ENCODE peak calls at places on chromosomes 16 and 17, in ten cellular contexts. One of them, this sample, is unnamed.

GRCh38 chr17:614637-615546 is 99.7 kb downstream of the VPS53 start:
- DNase-seq in AG04450: no peak
- DNase-seq in AG09309: no peak
- DNase-seq in activated T-helper 9 cell treated with anti-CD3 and anti-CD28 coated beads, Interleukin-2, amount 50 U/mL, for 16 hours: no peak
- DNase-seq in kidney tubule cell: peak
- DNase-seq in cardiac fibroblast: no peak
- DNase-seq in ureter: no peak
- DNase-seq in left cardiac atrium: no peak
- DNase-seq in T-cell: no peak
- DNase-seq in erythroblast: peak
- DNase-seq in this sample: no peak

GRCh38 chr16:425740-426114 is 278 bp downstream of the RAB11FIP3 start:
- DNase-seq in AG04450: no peak
- DNase-seq in AG09309: no peak
- DNase-seq in activated T-helper 9 cell treated with anti-CD3 and anti-CD28 coated beads, Interleukin-2, amount 50 U/mL, for 16 hours: peak
- DNase-seq in kidney tubule cell: no peak
- DNase-seq in cardiac fibroblast: no peak
- DNase-seq in ureter: no peak
- DNase-seq in left cardiac atrium: no peak
- DNase-seq in T-cell: no peak
- DNase-seq in erythroblast: no peak
- DNase-seq in this sample: no peak

GRCh38 chr17:55584055-55584685 is 72.9 kb upstream of the SMIM36 start:
- DNase-seq in AG04450: no peak
- DNase-seq in AG09309: no peak
- DNase-seq in activated T-helper 9 cell treated with anti-CD3 and anti-CD28 coated beads, Interleukin-2, amount 50 U/mL, for 16 hours: no peak
- DNase-seq in kidney tubule cell: peak
- DNase-seq in cardiac fibroblast: peak
- DNase-seq in ureter: no peak
- DNase-seq in left cardiac atrium: no peak
- DNase-seq in T-cell: no peak
- DNase-seq in erythroblast: no peak
- DNase-seq in this sample: no peak

GRCh38 chr16:81424761-81425160 is 19.8 kb upstream of the CMIP start:
- DNase-seq in AG04450: no peak
- DNase-seq in AG09309: no peak
- DNase-seq in activated T-helper 9 cell treated with anti-CD3 and anti-CD28 coated beads, Interleukin-2, amount 50 U/mL, for 16 hours: no peak
- DNase-seq in kidney tubule cell: peak
- DNase-seq in cardiac fibroblast: no peak
- DNase-seq in ureter: no peak
- DNase-seq in left cardiac atrium: no peak
- DNase-seq in T-cell: no peak
- DNase-seq in erythroblast: no peak
- DNase-seq in this sample: no peak

GRCh38 chr16:46850619-46851555 is 19.9 kb upstream of the C16orf87 start:
- DNase-seq in AG04450: no peak
- DNase-seq in AG09309: no peak
- DNase-seq in activated T-helper 9 cell treated with anti-CD3 and anti-CD28 coated beads, Interleukin-2, amount 50 U/mL, for 16 hours: no peak
- DNase-seq in kidney tubule cell: no peak
- DNase-seq in cardiac fibroblast: no peak
- DNase-seq in ureter: no peak
- DNase-seq in left cardiac atrium: no peak
- DNase-seq in T-cell: no peak
- DNase-seq in erythroblast: no peak
- DNase-seq in this sample: no peak

GRCh38 chr16:10465821-10466220 is 80.0 kb downstream of the ATF7IP2 start:
- DNase-seq in AG04450: no peak
- DNase-seq in AG09309: no peak
- DNase-seq in activated T-helper 9 cell treated with anti-CD3 and anti-CD28 coated beads, Interleukin-2, amount 50 U/mL, for 16 hours: no peak
- DNase-seq in kidney tubule cell: no peak
- DNase-seq in cardiac fibroblast: no peak
- DNase-seq in ureter: no peak
- DNase-seq in left cardiac atrium: no peak
- DNase-seq in T-cell: no peak
- DNase-seq in erythroblast: no peak
- DNase-seq in this sample: no peak

GRCh38 chr17:46003907-46004748 is 5.1 kb downstream of the STH start:
- DNase-seq in AG04450: no peak
- DNase-seq in AG09309: no peak
- DNase-seq in activated T-helper 9 cell treated with anti-CD3 and anti-CD28 coated beads, Interleukin-2, amount 50 U/mL, for 16 hours: no peak
- DNase-seq in kidney tubule cell: no peak
- DNase-seq in cardiac fibroblast: peak
- DNase-seq in ureter: no peak
- DNase-seq in left cardiac atrium: peak
- DNase-seq in T-cell: no peak
- DNase-seq in erythroblast: no peak
- DNase-seq in this sample: peak

GRCh38 chr17:357634-358033 is 5.0 kb upstream of the RPH3AL start:
- DNase-seq in AG04450: no peak
- DNase-seq in AG09309: no peak
- DNase-seq in activated T-helper 9 cell treated with anti-CD3 and anti-CD28 coated beads, Interleukin-2, amount 50 U/mL, for 16 hours: no peak
- DNase-seq in kidney tubule cell: no peak
- DNase-seq in cardiac fibroblast: no peak
- DNase-seq in ureter: no peak
- DNase-seq in left cardiac atrium: no peak
- DNase-seq in T-cell: no peak
- DNase-seq in erythroblast: no peak
- DNase-seq in this sample: peak

GRCh38 chr17:29181226-29181625 is 1.0 kb upstream of the MYO18A start:
- DNase-seq in AG04450: no peak
- DNase-seq in AG09309: no peak
- DNase-seq in activated T-helper 9 cell treated with anti-CD3 and anti-CD28 coated beads, Interleukin-2, amount 50 U/mL, for 16 hours: no peak
- DNase-seq in kidney tubule cell: no peak
- DNase-seq in cardiac fibroblast: no peak
- DNase-seq in ureter: no peak
- DNase-seq in left cardiac atrium: no peak
- DNase-seq in T-cell: no peak
- DNase-seq in erythroblast: no peak
- DNase-seq in this sample: peak

GRCh38 chr17:47240806-47241205 is 12.8 kb upstream of the ITGB3 start:
- DNase-seq in AG04450: no peak
- DNase-seq in AG09309: no peak
- DNase-seq in activated T-helper 9 cell treated with anti-CD3 and anti-CD28 coated beads, Interleukin-2, amount 50 U/mL, for 16 hours: no peak
- DNase-seq in kidney tubule cell: no peak
- DNase-seq in cardiac fibroblast: no peak
- DNase-seq in ureter: no peak
- DNase-seq in left cardiac atrium: no peak
- DNase-seq in T-cell: no peak
- DNase-seq in erythroblast: no peak
- DNase-seq in this sample: no peak

GRCh38 chr17:31825961-31826691 is 32.9 kb downstream of the COPRS start:
- DNase-seq in AG04450: no peak
- DNase-seq in AG09309: no peak
- DNase-seq in activated T-helper 9 cell treated with anti-CD3 and anti-CD28 coated beads, Interleukin-2, amount 50 U/mL, for 16 hours: no peak
- DNase-seq in kidney tubule cell: peak
- DNase-seq in cardiac fibroblast: peak
- DNase-seq in ureter: no peak
- DNase-seq in left cardiac atrium: no peak
- DNase-seq in T-cell: no peak
- DNase-seq in erythroblast: no peak
- DNase-seq in this sample: peak

GRCh38 chr16:56345406-56346050 is 79.8 kb downstream of the AMFR start:
- DNase-seq in AG04450: no peak
- DNase-seq in AG09309: no peak
- DNase-seq in activated T-helper 9 cell treated with anti-CD3 and anti-CD28 coated beads, Interleukin-2, amount 50 U/mL, for 16 hours: no peak
- DNase-seq in kidney tubule cell: no peak
- DNase-seq in cardiac fibroblast: no peak
- DNase-seq in ureter: no peak
- DNase-seq in left cardiac atrium: peak
- DNase-seq in T-cell: no peak
- DNase-seq in erythroblast: no peak
- DNase-seq in this sample: peak

GRCh38 chr17:302300-302698 is 50.3 kb downstream of the RPH3AL start:
- DNase-seq in AG04450: no peak
- DNase-seq in AG09309: no peak
- DNase-seq in activated T-helper 9 cell treated with anti-CD3 and anti-CD28 coated beads, Interleukin-2, amount 50 U/mL, for 16 hours: no peak
- DNase-seq in kidney tubule cell: no peak
- DNase-seq in cardiac fibroblast: no peak
- DNase-seq in ureter: no peak
- DNase-seq in left cardiac atrium: peak
- DNase-seq in T-cell: no peak
- DNase-seq in erythroblast: no peak
- DNase-seq in this sample: no peak

GRCh38 chr16:80084163-80084562 is 456.6 kb upstream of the DYNLRB2 start:
- DNase-seq in AG04450: no peak
- DNase-seq in AG09309: no peak
- DNase-seq in activated T-helper 9 cell treated with anti-CD3 and anti-CD28 coated beads, Interleukin-2, amount 50 U/mL, for 16 hours: no peak
- DNase-seq in kidney tubule cell: no peak
- DNase-seq in cardiac fibroblast: peak
- DNase-seq in ureter: no peak
- DNase-seq in left cardiac atrium: no peak
- DNase-seq in T-cell: no peak
- DNase-seq in erythroblast: no peak
- DNase-seq in this sample: no peak

GRCh38 chr17:79984045-79984840 is 51.4 kb downstream of the TBC1D16 start:
- DNase-seq in AG04450: no peak
- DNase-seq in AG09309: no peak
- DNase-seq in activated T-helper 9 cell treated with anti-CD3 and anti-CD28 coated beads, Interleukin-2, amount 50 U/mL, for 16 hours: no peak
- DNase-seq in kidney tubule cell: no peak
- DNase-seq in cardiac fibroblast: no peak
- DNase-seq in ureter: no peak
- DNase-seq in left cardiac atrium: no peak
- DNase-seq in T-cell: no peak
- DNase-seq in erythroblast: no peak
- DNase-seq in this sample: peak

GRCh38 chr17:41338961-41339485 is 11.6 kb downstream of the KRT33A start:
- DNase-seq in AG04450: no peak
- DNase-seq in AG09309: no peak
- DNase-seq in activated T-helper 9 cell treated with anti-CD3 and anti-CD28 coated beads, Interleukin-2, amount 50 U/mL, for 16 hours: no peak
- DNase-seq in kidney tubule cell: peak
- DNase-seq in cardiac fibroblast: peak
- DNase-seq in ureter: peak
- DNase-seq in left cardiac atrium: no peak
- DNase-seq in T-cell: peak
- DNase-seq in erythroblast: no peak
- DNase-seq in this sample: no peak

GRCh38 chr16:53770641-53771040 is 66.7 kb downstream of the FTO start:
- DNase-seq in AG04450: no peak
- DNase-seq in AG09309: no peak
- DNase-seq in activated T-helper 9 cell treated with anti-CD3 and anti-CD28 coated beads, Interleukin-2, amount 50 U/mL, for 16 hours: no peak
- DNase-seq in kidney tubule cell: no peak
- DNase-seq in cardiac fibroblast: peak
- DNase-seq in ureter: no peak
- DNase-seq in left cardiac atrium: no peak
- DNase-seq in T-cell: no peak
- DNase-seq in erythroblast: no peak
- DNase-seq in this sample: no peak

GRCh38 chr17:47941246-47941997 is at the start of gene PNPO:
- DNase-seq in AG04450: peak
- DNase-seq in AG09309: peak
- DNase-seq in activated T-helper 9 cell treated with anti-CD3 and anti-CD28 coated beads, Interleukin-2, amount 50 U/mL, for 16 hours: peak
- DNase-seq in kidney tubule cell: peak
- DNase-seq in cardiac fibroblast: peak
- DNase-seq in ureter: peak
- DNase-seq in left cardiac atrium: peak
- DNase-seq in T-cell: peak
- DNase-seq in erythroblast: peak
- DNase-seq in this sample: peak

GRCh38 chr17:17760872-17761550 is 75.8 kb downstream of the SREBF1 start:
- DNase-seq in AG04450: no peak
- DNase-seq in AG09309: no peak
- DNase-seq in activated T-helper 9 cell treated with anti-CD3 and anti-CD28 coated beads, Interleukin-2, amount 50 U/mL, for 16 hours: no peak
- DNase-seq in kidney tubule cell: no peak
- DNase-seq in cardiac fibroblast: no peak
- DNase-seq in ureter: no peak
- DNase-seq in left cardiac atrium: no peak
- DNase-seq in T-cell: no peak
- DNase-seq in erythroblast: no peak
- DNase-seq in this sample: no peak

GRCh38 chr16:813204-813915 is 12.8 kb upstream of the GNG13 start:
- DNase-seq in AG04450: no peak
- DNase-seq in AG09309: no peak
- DNase-seq in activated T-helper 9 cell treated with anti-CD3 and anti-CD28 coated beads, Interleukin-2, amount 50 U/mL, for 16 hours: peak
- DNase-seq in kidney tubule cell: peak
- DNase-seq in cardiac fibroblast: peak
- DNase-seq in ureter: no peak
- DNase-seq in left cardiac atrium: peak
- DNase-seq in T-cell: peak
- DNase-seq in erythroblast: peak
- DNase-seq in this sample: no peak

GRCh38 chr16:89621698-89622409 is 8.4 kb downstream of the DPEP1 start:
- DNase-seq in AG04450: no peak
- DNase-seq in AG09309: no peak
- DNase-seq in activated T-helper 9 cell treated with anti-CD3 and anti-CD28 coated beads, Interleukin-2, amount 50 U/mL, for 16 hours: no peak
- DNase-seq in kidney tubule cell: no peak
- DNase-seq in cardiac fibroblast: no peak
- DNase-seq in ureter: no peak
- DNase-seq in left cardiac atrium: no peak
- DNase-seq in T-cell: no peak
- DNase-seq in erythroblast: no peak
- DNase-seq in this sample: no peak

GRCh38 chr17:6912110-6913051 is 80.9 kb upstream of the TEKT1 start:
- DNase-seq in AG04450: no peak
- DNase-seq in AG09309: no peak
- DNase-seq in activated T-helper 9 cell treated with anti-CD3 and anti-CD28 coated beads, Interleukin-2, amount 50 U/mL, for 16 hours: no peak
- DNase-seq in kidney tubule cell: no peak
- DNase-seq in cardiac fibroblast: no peak
- DNase-seq in ureter: no peak
- DNase-seq in left cardiac atrium: no peak
- DNase-seq in T-cell: no peak
- DNase-seq in erythroblast: no peak
- DNase-seq in this sample: no peak

GRCh38 chr17:41494524-41494923 is 4.8 kb upstream of the KRT36 start:
- DNase-seq in AG04450: no peak
- DNase-seq in AG09309: no peak
- DNase-seq in activated T-helper 9 cell treated with anti-CD3 and anti-CD28 coated beads, Interleukin-2, amount 50 U/mL, for 16 hours: no peak
- DNase-seq in kidney tubule cell: peak
- DNase-seq in cardiac fibroblast: no peak
- DNase-seq in ureter: no peak
- DNase-seq in left cardiac atrium: no peak
- DNase-seq in T-cell: no peak
- DNase-seq in erythroblast: no peak
- DNase-seq in this sample: no peak

GRCh38 chr16:81786321-81786720 is 7.2 kb downstream of the PLCG2 start:
- DNase-seq in AG04450: no peak
- DNase-seq in AG09309: no peak
- DNase-seq in activated T-helper 9 cell treated with anti-CD3 and anti-CD28 coated beads, Interleukin-2, amount 50 U/mL, for 16 hours: no peak
- DNase-seq in kidney tubule cell: peak
- DNase-seq in cardiac fibroblast: no peak
- DNase-seq in ureter: no peak
- DNase-seq in left cardiac atrium: no peak
- DNase-seq in T-cell: no peak
- DNase-seq in erythroblast: no peak
- DNase-seq in this sample: no peak

GRCh38 chr17:65902831-65903549 is 288.9 kb downstream of the CEP112 start:
- DNase-seq in AG04450: no peak
- DNase-seq in AG09309: no peak
- DNase-seq in activated T-helper 9 cell treated with anti-CD3 and anti-CD28 coated beads, Interleukin-2, amount 50 U/mL, for 16 hours: no peak
- DNase-seq in kidney tubule cell: no peak
- DNase-seq in cardiac fibroblast: no peak
- DNase-seq in ureter: no peak
- DNase-seq in left cardiac atrium: no peak
- DNase-seq in T-cell: no peak
- DNase-seq in erythroblast: no peak
- DNase-seq in this sample: no peak

GRCh38 chr17:60641126-60641525 is 36.5 kb upstream of the BCAS3 start:
- DNase-seq in AG04450: no peak
- DNase-seq in AG09309: no peak
- DNase-seq in activated T-helper 9 cell treated with anti-CD3 and anti-CD28 coated beads, Interleukin-2, amount 50 U/mL, for 16 hours: no peak
- DNase-seq in kidney tubule cell: no peak
- DNase-seq in cardiac fibroblast: no peak
- DNase-seq in ureter: no peak
- DNase-seq in left cardiac atrium: no peak
- DNase-seq in T-cell: no peak
- DNase-seq in erythroblast: no peak
- DNase-seq in this sample: no peak